ENCODE peak calls at places on chromosomes 5 and 9, in four cellular contexts. U, O, V and Y are unnamed samples.

GRCh38 chr5:522899-523657 is 1.2 kb downstream of the SLC9A3 start:
- DNase-seq in O (no peak), U (no peak), V (no peak), Y (no peak)

GRCh38 chr9:116002624-116003023 is 151.0 kb upstream of the PAPPA start:
- DNase-seq in O (no peak), U (no peak), V (no peak), Y (no peak)

GRCh38 chr9:89843591-89843990 is 238.8 kb downstream of the GADD45G start:
- DNase-seq in V (no peak), U (no peak), O (no peak), Y (peak)

GRCh38 chr5:172361566-172362238 is 78.1 kb upstream of the UBTD2 start:
- DNase-seq in V (no peak), U (peak), O (no peak), Y (no peak)

GRCh38 chr5:175657593-175658271 is at the start of gene HRH2:
- DNase-seq in O (peak), V (peak), U (peak), Y (peak)

GRCh38 chr5:34604119-34604675 is 51.9 kb upstream of the RAI14 start:
- DNase-seq in U (no peak), O (no peak), V (no peak), Y (no peak)

GRCh38 chr5:79754865-79755555 is 65.4 kb downstream of the CMYA5 start:
- DNase-seq in O (no peak), U (no peak), V (no peak), Y (no peak)

GRCh38 chr5:60248900-60249299 is 355.4 kb upstream of the PDE4D start:
- DNase-seq in O (no peak), V (no peak), U (peak), Y (no peak)

GRCh38 chr5:54249210-54250028 is 61.0 kb downstream of the ARL15 start:
- DNase-seq in V (no peak), O (peak), U (peak), Y (no peak)

DNA sequence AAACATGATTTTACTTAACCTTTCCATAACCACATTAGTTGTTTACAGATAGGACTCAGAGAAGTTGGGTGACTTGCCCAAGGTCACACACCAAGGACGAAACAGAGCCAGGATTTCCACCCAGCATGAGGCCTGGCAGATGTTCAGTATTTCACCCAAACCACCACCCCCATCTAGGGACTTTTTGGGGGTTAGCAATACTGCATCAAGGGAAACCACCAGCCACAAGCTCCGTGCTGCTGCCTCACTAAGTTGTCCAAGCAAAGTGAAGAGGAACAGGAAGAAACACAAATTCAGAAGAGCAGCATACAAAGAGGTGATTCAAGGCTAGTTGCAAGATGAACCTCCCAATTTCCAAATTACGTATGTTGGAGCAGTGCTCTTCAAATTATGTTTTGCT is 219.6 kb upstream of the RORB start:
- DNase-seq in V (no peak), U (no peak), O (no peak), Y (no peak)
- H3K4me3 ChIP-seq in V (no peak), U (no peak), O (no peak), Y (no peak)

GRCh38 chr9:131734165-131734610 is 5.7 kb downstream of the RAPGEF1 start:
- DNase-seq in V (peak), O (no peak), U (peak), Y (peak)
- H3K4me3 ChIP-seq in V (no peak), O (no peak), U (peak), Y (peak)

DNA sequence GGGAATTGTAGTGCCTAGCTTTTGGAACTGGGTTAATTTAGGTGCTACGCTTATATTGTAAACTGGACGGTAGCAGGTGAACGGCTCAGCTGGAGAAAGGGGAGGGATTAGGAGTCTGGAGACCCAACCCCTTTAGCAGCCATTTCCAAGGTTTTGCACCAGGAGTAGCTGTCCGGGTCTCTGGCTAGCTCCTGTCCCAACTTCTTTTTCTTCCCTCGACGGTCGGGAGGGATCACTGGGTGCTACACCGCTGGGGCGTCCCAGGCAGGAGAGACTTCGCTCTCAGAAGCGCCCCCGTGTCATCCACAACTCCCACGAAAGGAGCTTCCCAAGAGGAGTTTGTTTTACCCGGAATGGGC is 1640.9 kb upstream of the C9orf72 start:
- DNase-seq in V (peak), U (no peak), O (peak), Y (no peak)
- H3K4me3 ChIP-seq in V (no peak), U (no peak), O (peak), Y (no peak)

GRCh38 chr5:56481998-56482698 is 249.0 kb upstream of the ANKRD55 start:
- DNase-seq in U (peak), O (no peak), V (no peak), Y (no peak)
- H3K4me3 ChIP-seq in U (peak), O (no peak), V (peak), Y (peak)

DNA sequence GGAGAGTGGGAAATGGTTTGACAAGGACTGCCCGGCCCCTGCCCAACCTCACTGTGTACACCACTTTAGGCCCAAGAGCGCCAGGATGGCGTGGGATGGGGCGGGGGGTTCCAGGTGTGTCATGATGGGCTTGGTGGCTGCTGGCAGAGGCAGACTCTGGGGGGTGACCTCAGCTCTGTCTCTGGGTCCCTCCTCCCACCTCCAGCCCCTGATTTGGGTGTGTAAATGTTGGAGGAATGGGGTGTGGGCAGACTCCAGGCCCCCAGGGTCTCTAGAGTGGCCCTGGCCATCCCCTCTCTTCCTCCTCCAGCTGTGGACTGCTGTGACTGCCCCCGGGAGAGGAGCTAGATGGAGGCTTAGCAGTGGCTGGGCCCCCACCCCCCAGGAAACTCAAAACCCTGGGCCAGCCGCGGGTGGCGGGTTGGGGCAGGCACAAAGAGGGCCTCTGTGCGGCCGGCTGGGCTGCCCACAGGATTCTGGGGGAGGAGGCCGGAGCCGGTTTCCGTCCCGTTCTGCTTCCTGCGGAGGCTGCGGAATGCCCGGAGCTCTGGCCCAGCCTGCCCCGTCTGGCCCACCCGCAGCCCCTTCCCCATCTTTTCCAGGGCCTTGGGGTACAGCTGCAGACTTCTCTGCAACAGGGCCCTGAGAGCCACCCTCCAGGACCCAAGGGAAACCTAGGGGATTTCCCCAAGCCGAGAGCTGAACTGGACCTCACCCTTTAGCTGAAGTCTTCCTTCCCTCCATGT is 23.1 kb downstream of the CXXC5 start:
- DNase-seq in V (no peak), O (no peak), U (peak), Y (peak)
- H3K4me3 ChIP-seq in V (no peak), O (no peak), U (no peak), Y (peak)

DNA sequence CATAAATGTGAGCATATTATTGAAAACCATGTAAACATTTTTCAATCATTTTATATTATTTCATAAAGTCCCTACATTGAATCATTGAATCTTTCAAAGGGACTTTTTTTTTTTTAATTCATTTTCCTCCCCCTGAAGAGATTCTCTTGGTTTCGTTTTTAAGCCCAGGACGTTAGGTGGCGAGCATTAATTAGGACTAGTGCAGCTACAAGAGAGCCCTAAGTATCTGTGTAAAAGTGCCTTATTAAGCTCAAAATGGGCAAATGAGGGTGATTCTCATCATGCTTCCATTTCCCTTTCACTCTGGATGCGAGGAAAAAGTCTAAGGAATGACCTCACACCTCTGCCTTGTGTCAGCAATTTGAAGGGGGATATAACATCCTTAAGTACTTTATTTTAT is 517.9 kb upstream of the ITGA1 start:
- DNase-seq in U (no peak), O (no peak), V (no peak), Y (no peak)
- H3K4me3 ChIP-seq in U (no peak), O (no peak), V (no peak), Y (no peak)

GRCh38 chr5:6684075-6684474 is 29.2 kb upstream of the TENT4A start:
- DNase-seq in O (no peak), U (no peak), V (no peak), Y (no peak)

GRCh38 chr5:6683241-6683640 is 30.0 kb upstream of the TENT4A start:
- DNase-seq in V (no peak), O (no peak), U (no peak), Y (no peak)

GRCh38 chr5:6682239-6682638 is 31.0 kb upstream of the TENT4A start:
- DNase-seq in U (no peak), O (no peak), V (no peak), Y (no peak)

GRCh38 chr5:6680922-6681321 is 32.3 kb upstream of the TENT4A start:
- DNase-seq in O (no peak), V (no peak), U (no peak), Y (no peak)

GRCh38 chr5:6681682-6682081 is 31.6 kb upstream of the TENT4A start:
- DNase-seq in V (no peak), U (no peak), O (no peak), Y (no peak)
- H3K4me3 ChIP-seq in V (no peak), U (no peak), O (no peak), Y (no peak)

DNA sequence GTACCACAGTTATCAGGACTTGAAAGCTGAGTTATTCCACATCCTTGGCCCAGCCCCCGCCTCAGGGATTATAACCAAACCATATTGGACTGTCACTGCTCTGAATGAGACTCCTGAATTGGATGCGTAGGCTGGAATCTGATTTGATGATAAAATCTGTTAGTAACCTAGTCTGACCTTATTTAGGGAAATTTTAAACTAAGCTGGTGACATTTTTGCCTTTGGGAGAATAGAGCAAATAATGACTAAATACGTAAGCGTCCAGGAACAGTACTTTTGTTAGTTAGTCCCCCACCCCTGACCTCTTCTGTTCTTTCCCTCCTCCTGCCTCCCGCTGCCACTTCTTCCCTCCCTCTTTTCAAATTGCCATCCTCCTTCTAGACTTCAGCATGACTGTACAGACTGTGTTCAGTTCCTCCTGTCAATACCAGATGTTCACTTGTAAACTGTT is 92.6 kb downstream of the TLE4 start:
- DNase-seq in V (no peak), U (no peak), O (no peak), Y (no peak)
- H3K4me3 ChIP-seq in V (no peak), U (no peak), O (no peak), Y (no peak)

DNA sequence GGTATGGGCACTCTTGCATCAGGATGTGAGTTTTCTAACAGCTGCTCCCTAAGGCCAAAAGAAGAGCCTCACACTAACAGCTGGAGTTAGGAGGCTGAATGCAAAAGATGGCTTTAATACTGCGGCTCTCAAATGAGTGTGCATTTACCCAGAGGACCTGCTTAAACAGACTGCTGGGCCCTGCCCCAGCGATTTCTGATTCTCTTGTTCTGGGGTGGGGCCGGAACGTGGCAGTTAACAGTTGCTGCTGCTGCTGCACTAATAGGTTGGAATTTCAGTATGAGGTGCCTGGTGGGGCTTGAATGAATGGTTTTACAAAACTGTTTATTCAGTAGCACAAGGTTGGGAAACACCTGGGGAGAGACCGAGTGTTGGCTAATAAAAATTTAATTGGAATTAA is 26.1 kb downstream of the HMGCR start:
- DNase-seq in V (no peak), O (no peak), U (no peak), Y (no peak)
- H3K4me3 ChIP-seq in V (no peak), O (no peak), U (no peak), Y (no peak)

DNA sequence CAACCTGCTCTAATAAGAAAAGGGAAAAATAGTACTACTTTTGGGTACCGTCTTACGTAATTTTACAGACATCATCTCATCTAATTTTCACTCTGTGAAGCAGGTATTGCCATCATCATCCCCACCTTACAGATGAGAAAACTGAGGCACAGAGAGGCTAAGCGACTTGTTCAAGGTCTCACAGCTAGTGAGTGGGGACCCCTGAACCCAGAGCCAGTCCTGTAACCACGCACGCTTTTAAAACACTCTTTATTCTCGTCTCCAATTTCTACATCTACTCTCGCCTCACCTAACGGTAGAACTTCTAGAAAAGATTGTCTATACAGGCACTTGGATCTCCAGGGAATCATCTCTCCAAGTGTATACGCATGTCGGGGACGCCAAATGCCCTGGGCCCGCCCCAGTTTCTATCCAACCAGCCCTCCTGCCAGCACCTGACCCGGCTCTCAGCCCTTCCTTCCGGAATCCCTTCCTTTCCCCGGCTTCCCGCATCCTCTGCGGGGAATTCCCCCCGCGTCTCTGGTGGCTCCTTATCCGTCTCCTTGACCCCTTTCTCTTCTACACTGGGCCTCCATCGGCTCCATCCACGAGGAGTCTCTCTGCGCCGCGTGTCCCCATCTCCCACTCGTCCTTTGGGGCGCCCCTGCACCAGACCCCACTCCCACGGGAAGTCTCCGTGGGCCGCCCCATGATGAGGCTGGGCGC is 1.6 kb upstream of the TRAF1 start:
- DNase-seq in V (peak), O (no peak), U (no peak), Y (peak)
- H3K4me3 ChIP-seq in V (peak), O (peak), U (peak), Y (peak)